ENCODE peak calls at places on chromosome 6, in eight cellular contexts. One of them, this sample, is unnamed.

GRCh38 chr6:138088307-138088744 is 18.9 kb downstream of the PERP start:
- DNase-seq in cardiac fibroblast: peak; percentile 79
- DNase-seq in gastrocnemius medialis: no peak
- DNase-seq in bronchial epithelial cell: peak; percentile 98
- DNase-seq in SK-MEL-5: peak; percentile 62
- DNase-seq in T-helper 17 cell: no peak
- DNase-seq in colonic mucosa: peak; percentile 45
- DNase-seq in posterior cingulate gyrus: no peak
- DNase-seq in this sample: peak; percentile 76

GRCh38 chr6:113432729-113433505 is 424.2 kb upstream of the MARCKS start:
- DNase-seq in bronchial epithelial cell: peak; percentile 10
- DNase-seq in colonic mucosa: no peak
- DNase-seq in gastrocnemius medialis: no peak
- DNase-seq in T-helper 17 cell: no peak
- DNase-seq in SK-MEL-5: no peak
- DNase-seq in posterior cingulate gyrus: no peak
- DNase-seq in cardiac fibroblast: peak; percentile 8
- DNase-seq in this sample: no peak

GRCh38 chr6:53714888-53715287 is 49.3 kb upstream of the KLHL31 start:
- DNase-seq in colonic mucosa: no peak
- DNase-seq in cardiac fibroblast: no peak
- DNase-seq in posterior cingulate gyrus: no peak
- DNase-seq in T-helper 17 cell: no peak
- DNase-seq in SK-MEL-5: no peak
- DNase-seq in gastrocnemius medialis: no peak
- DNase-seq in bronchial epithelial cell: no peak
- DNase-seq in this sample: no peak

GRCh38 chr6:30960907-30961673 is 20.3 kb downstream of the MUCL3 start:
- DNase-seq in bronchial epithelial cell: no peak
- DNase-seq in colonic mucosa: no peak
- DNase-seq in T-helper 17 cell: no peak
- DNase-seq in cardiac fibroblast: peak; percentile 15
- DNase-seq in posterior cingulate gyrus: no peak
- DNase-seq in gastrocnemius medialis: no peak
- DNase-seq in SK-MEL-5: no peak
- DNase-seq in this sample: no peak

GRCh38 chr6:142313284-142313683 is 11.5 kb downstream of the ADGRG6 start:
- DNase-seq in colonic mucosa: no peak
- DNase-seq in posterior cingulate gyrus: no peak
- DNase-seq in SK-MEL-5: peak; percentile 58
- DNase-seq in gastrocnemius medialis: no peak
- DNase-seq in T-helper 17 cell: no peak
- DNase-seq in bronchial epithelial cell: peak; percentile 89
- DNase-seq in cardiac fibroblast: peak; percentile 62
- DNase-seq in this sample: no peak

GRCh38 chr6:130269969-130270635 is 47.4 kb upstream of the SAMD3 start:
- DNase-seq in gastrocnemius medialis: no peak
- DNase-seq in SK-MEL-5: peak; percentile 37
- DNase-seq in posterior cingulate gyrus: no peak
- DNase-seq in bronchial epithelial cell: no peak
- DNase-seq in colonic mucosa: no peak
- DNase-seq in T-helper 17 cell: no peak
- DNase-seq in cardiac fibroblast: no peak
- DNase-seq in this sample: no peak

GRCh38 chr6:113375950-113376846 is 480.9 kb upstream of the MARCKS start:
- DNase-seq in SK-MEL-5: no peak
- DNase-seq in cardiac fibroblast: peak; percentile 86
- DNase-seq in posterior cingulate gyrus: no peak
- DNase-seq in T-helper 17 cell: no peak
- DNase-seq in bronchial epithelial cell: peak; percentile 63
- DNase-seq in colonic mucosa: no peak
- DNase-seq in gastrocnemius medialis: no peak
- DNase-seq in this sample: no peak

GRCh38 chr6:118660218-118660569 is 8.8 kb upstream of the CEP85L start:
- DNase-seq in colonic mucosa: no peak
- DNase-seq in gastrocnemius medialis: peak; percentile 31
- DNase-seq in posterior cingulate gyrus: no peak
- DNase-seq in bronchial epithelial cell: no peak
- DNase-seq in SK-MEL-5: peak; percentile 59
- DNase-seq in T-helper 17 cell: peak; percentile 27
- DNase-seq in cardiac fibroblast: peak; percentile 20
- DNase-seq in this sample: no peak

GRCh38 chr6:108651781-108652227 is 91.1 kb downstream of the FOXO3 start:
- DNase-seq in SK-MEL-5: no peak
- DNase-seq in cardiac fibroblast: peak; percentile 87
- DNase-seq in colonic mucosa: no peak
- DNase-seq in posterior cingulate gyrus: no peak
- DNase-seq in T-helper 17 cell: no peak
- DNase-seq in gastrocnemius medialis: peak; percentile 86
- DNase-seq in bronchial epithelial cell: peak; percentile 31
- DNase-seq in this sample: no peak

GRCh38 chr6:87340230-87340629 is 4.4 kb upstream of the C6orf163 start:
- DNase-seq in T-helper 17 cell: no peak
- DNase-seq in SK-MEL-5: no peak
- DNase-seq in gastrocnemius medialis: no peak
- DNase-seq in colonic mucosa: no peak
- DNase-seq in cardiac fibroblast: no peak
- DNase-seq in bronchial epithelial cell: no peak
- DNase-seq in posterior cingulate gyrus: no peak
- DNase-seq in this sample: no peak

This sample was measured in foreskin melanocyte.